ENCODE peak calls at places on chromosomes 12 and 14, in four cellular contexts. U, N, Z and L are unnamed samples.
A peak's percentile ranks its signal among the peaks of the same experiment; 100 is the strongest.

GRCh38 chr14:53953828-53954550 is 2.6 kb downstream of the BMP4 start:
- DNase-seq in U (no peak), N (peak; percentile 47), Z (no peak), L (no peak)

GRCh38 chr14:59482471-59483331 is 1.5 kb downstream of the L3HYPDH start:
- DNase-seq in U (no peak), N (peak; percentile 98), Z (no peak), L (no peak)

GRCh38 chr14:88164906-88165534 is 158.0 kb downstream of the KCNK10 start:
- DNase-seq in U (no peak), N (no peak), Z (no peak), L (no peak)

GRCh38 chr14:79573486-79573885 is 637.8 kb downstream of the DIO2 start:
- DNase-seq in U (no peak), N (peak; percentile 7), Z (no peak), L (no peak)

GRCh38 chr12:122867701-122868461 is 28.0 kb downstream of the VPS37B start:
- DNase-seq in U (no peak), N (peak; percentile 48), Z (no peak), L (no peak)

GRCh38 chr12:94047781-94048567 is 100.4 kb upstream of the PLXNC1 start:
- DNase-seq in U (no peak), N (no peak), Z (no peak), L (no peak)

GRCh38 chr12:49026101-49026500 is 7.5 kb upstream of the PRKAG1 start:
- DNase-seq in U (no peak), N (no peak), Z (no peak), L (no peak)

GRCh38 chr12:8697476-8698131 is at the start of gene RIMKLB:
- DNase-seq in U (peak; percentile 64), N (peak; percentile 84), Z (peak; percentile 69), L (peak; percentile 84)

GRCh38 chr12:86741531-86741930 is 485.3 kb upstream of the MGAT4C start:
- DNase-seq in U (no peak), N (no peak), Z (no peak), L (no peak)

GRCh38 chr12:91331371-91331770 is 148.8 kb upstream of the DCN start:
- DNase-seq in U (no peak), N (no peak), Z (no peak), L (no peak)

GRCh38 chr14:75453817-75454434 is 26.1 kb downstream of the JDP2 start:
- DNase-seq in U (no peak), N (no peak), Z (no peak), L (no peak)

GRCh38 chr14:99517643-99518381 is 36.6 kb downstream of the CCNK start:
- DNase-seq in U (no peak), N (no peak), Z (no peak), L (no peak)

GRCh38 chr12:76318773-76319594 is 29.2 kb downstream of the BBS10 start:
- DNase-seq in U (no peak), N (peak; percentile 36), Z (no peak), L (no peak)

GRCh38 chr14:63418020-63418419 is 99.3 kb upstream of the GPHB5 start:
- DNase-seq in U (no peak), N (no peak), Z (no peak), L (no peak)

GRCh38 chr12:29346764-29347421 is 34.1 kb downstream of the ERGIC2 start:
- DNase-seq in U (no peak), N (no peak), Z (no peak), L (no peak)

GRCh38 chr12:27148791-27149190 is 66.4 kb upstream of the C12orf71 start:
- DNase-seq in U (no peak), N (no peak), Z (no peak), L (no peak)

GRCh38 chr12:42756841-42757661 is 167.5 kb upstream of the PRICKLE1 start:
- DNase-seq in U (no peak), N (peak; percentile 91), Z (no peak), L (no peak)

GRCh38 chr12:82627799-82628198 is 58.9 kb upstream of the TMTC2 start:
- DNase-seq in U (peak; percentile 6), N (peak; percentile 19), Z (no peak), L (no peak)

GRCh38 chr12:57110189-57111045 is 745 bp downstream of the STAT6 start:
- DNase-seq in U (peak; percentile 80), N (peak; percentile 71), Z (peak; percentile 61), L (peak; percentile 42)

GRCh38 chr12:47938093-47938492 is 25.3 kb upstream of the TMEM106C start:
- DNase-seq in U (peak; percentile 20), N (peak; percentile 63), Z (no peak), L (no peak)

GRCh38 chr12:91053951-91054715 is 3.7 kb downstream of the KERA start:
- DNase-seq in U (no peak), N (peak; percentile 21), Z (no peak), L (no peak)

GRCh38 chr14:61471297-61471980 is 150.1 kb downstream of the PRKCH start:
- DNase-seq in U (no peak), N (no peak), Z (no peak), L (no peak)